ENCODE peak calls at places on chromosome 15, in four cellular contexts. One of them, this sample, is unnamed.

GRCh38 chr15:63971427-63971805 is 74.9 kb downstream of the DAPK2 start:
- DNase-seq in IMR-90: no peak
- DNase-seq in H9: peak
- DNase-seq in H1: no peak
- DNase-seq in this sample: peak

GRCh38 chr15:72368895-72369294 is 6.9 kb downstream of the HEXA start:
- DNase-seq in IMR-90: no peak
- DNase-seq in H9: no peak
- DNase-seq in H1: no peak
- DNase-seq in this sample: no peak

GRCh38 chr15:49876401-49877038 is 242.5 kb downstream of the ATP8B4 start:
- DNase-seq in IMR-90: no peak
- DNase-seq in H1: peak
- DNase-seq in H9: peak
- DNase-seq in this sample: peak

GRCh38 chr15:84962975-84963374 is 18.7 kb upstream of the PDE8A start:
- DNase-seq in IMR-90: no peak
- DNase-seq in H1: no peak
- DNase-seq in H9: no peak
- DNase-seq in this sample: no peak

GRCh38 chr15:45884755-45885445 is 250.1 kb downstream of the SQOR start:
- DNase-seq in H9: no peak
- DNase-seq in IMR-90: no peak
- DNase-seq in H1: no peak
- DNase-seq in this sample: no peak

GRCh38 chr15:89412906-89413411 is 78.3 kb upstream of the POLG start:
- DNase-seq in IMR-90: no peak
- DNase-seq in H1: no peak
- DNase-seq in H9: no peak
- DNase-seq in this sample: no peak

GRCh38 chr15:63502843-63503738 is 1.3 kb upstream of the USP3 start:
- DNase-seq in H9: peak
- DNase-seq in IMR-90: peak
- DNase-seq in H1: no peak
- DNase-seq in this sample: peak

GRCh38 chr15:35958021-35958420 is 412.1 kb upstream of the DPH6 start:
- DNase-seq in IMR-90: peak
- DNase-seq in H9: no peak
- DNase-seq in H1: no peak
- DNase-seq in this sample: no peak

GRCh38 chr15:59997070-59997701 is 6.9 kb upstream of the FOXB1 start:
- DNase-seq in H9: peak
- DNase-seq in H1: peak
- DNase-seq in IMR-90: no peak
- DNase-seq in this sample: peak
- H3K18ac ChIP-seq in H9: peak
- H3K18ac ChIP-seq in H1: peak
- H3K18ac ChIP-seq in IMR-90: no peak
- H3K18ac ChIP-seq in this sample: no peak

DNA sequence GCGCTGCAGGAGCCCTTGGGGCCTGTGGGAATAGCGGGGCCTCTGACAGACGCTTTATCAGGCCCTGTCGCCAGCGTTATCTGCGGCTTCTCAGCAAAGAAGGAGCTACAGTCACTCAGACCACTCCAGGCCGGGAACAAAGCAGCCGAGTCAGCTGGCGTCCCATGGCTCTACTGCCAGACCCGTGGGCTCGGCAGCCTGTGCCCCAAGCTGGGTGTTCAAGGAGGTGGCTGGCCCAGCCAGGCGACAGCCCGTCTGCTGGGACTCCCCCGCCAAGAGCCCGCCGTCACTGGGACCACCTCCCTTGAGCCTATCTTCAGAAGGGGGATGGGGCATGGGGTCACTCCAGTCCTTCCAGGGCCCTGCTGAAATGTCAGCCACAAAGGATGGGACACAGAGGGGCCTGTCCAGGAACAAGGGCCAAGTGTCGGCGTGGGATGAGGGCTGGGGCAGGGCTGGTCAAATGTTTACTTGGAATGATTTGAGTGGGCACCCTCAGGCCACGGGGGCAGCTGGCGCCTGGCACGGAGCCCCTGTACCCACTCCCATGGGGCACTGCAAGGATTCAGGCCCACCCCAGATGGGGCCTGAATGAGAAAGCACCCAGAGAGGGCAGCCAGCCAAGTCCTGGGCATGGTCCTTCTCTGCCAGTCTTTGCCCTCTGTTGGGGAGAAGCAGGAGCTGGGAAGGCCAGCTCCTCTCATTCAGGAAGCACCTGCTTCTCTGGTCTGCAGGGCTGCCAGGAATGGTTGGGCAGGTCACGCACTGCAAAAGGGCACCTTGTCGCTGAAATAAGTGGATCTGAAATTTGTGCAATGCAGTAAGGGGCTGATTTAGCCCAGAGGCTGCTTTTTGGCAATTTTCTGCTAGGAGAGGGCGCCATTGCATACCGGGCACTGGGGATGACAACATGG is 148.3 kb downstream of the SMAD6 start:
- DNase-seq in H9: peak
- DNase-seq in H1: no peak
- DNase-seq in IMR-90: no peak
- DNase-seq in this sample: peak
- H3K23ac ChIP-seq in H9: no peak
- H3K23ac ChIP-seq in H1: no peak
- H3K23ac ChIP-seq in IMR-90: no peak
- H3K23ac ChIP-seq in this sample: no peak

DNA sequence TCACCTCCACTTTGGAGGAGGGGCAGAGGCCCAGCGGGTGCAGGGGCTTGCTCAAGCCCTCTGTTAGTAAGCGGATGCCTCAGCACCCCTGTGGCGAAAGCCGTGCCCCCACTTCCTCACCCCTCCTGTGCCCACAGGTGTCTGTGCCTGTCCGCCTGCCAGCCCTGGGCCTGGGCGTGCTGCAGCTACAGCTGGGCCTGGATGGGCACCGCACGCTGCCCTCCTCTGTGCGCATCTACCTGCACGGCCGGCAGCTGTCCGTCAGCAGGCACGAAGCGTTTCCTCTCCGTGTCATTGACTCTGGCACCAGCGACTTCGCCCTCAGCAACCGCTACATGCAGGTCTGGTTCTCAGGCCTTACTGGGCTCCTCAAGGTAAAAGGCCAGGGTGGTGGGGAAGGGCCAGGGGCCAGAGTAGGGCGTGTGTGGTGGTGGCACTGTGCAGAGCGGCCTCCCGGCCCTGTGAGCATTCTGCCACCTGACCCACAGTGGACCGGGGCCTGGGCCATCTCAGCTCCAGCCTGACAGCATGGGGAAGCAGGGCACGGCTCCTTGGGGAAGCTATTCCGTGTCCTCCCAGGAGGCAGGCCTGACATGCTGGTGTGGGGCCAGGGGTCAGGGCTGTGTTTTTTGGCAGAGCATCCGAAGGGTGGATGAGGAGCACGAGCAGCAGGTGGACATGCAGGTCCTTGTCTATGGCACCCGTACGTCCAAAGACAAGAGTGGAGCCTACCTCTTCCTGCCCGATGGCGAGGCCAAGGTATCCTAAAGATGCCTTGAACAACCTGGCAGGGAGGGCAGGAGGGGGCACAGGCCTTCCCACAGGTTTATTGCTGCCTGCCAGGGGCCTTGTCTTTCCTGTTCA is 9.0 kb downstream of the MAN2A2 start:
- DNase-seq in H9: no peak
- DNase-seq in H1: no peak
- DNase-seq in IMR-90: no peak
- DNase-seq in this sample: no peak
- H4K5ac ChIP-seq in H9: no peak
- H4K5ac ChIP-seq in H1: no peak
- H4K5ac ChIP-seq in IMR-90: no peak
- H4K5ac ChIP-seq in this sample: no peak

GRCh38 chr15:75051161-75051560 is 27.8 kb downstream of the PPCDC start:
- DNase-seq in H9: no peak
- DNase-seq in H1: no peak
- DNase-seq in IMR-90: no peak
- DNase-seq in this sample: no peak

GRCh38 chr15:75045332-75046015 is 22.1 kb downstream of the PPCDC start:
- DNase-seq in IMR-90: no peak
- DNase-seq in H1: no peak
- DNase-seq in H9: no peak
- DNase-seq in this sample: no peak

GRCh38 chr15:75049392-75049791 is 26.0 kb downstream of the PPCDC start:
- DNase-seq in IMR-90: peak
- DNase-seq in H1: no peak
- DNase-seq in H9: no peak
- DNase-seq in this sample: no peak

GRCh38 chr15:75050283-75050682 is 26.9 kb downstream of the PPCDC start:
- DNase-seq in IMR-90: no peak
- DNase-seq in H1: no peak
- DNase-seq in H9: no peak
- DNase-seq in this sample: no peak

GRCh38 chr15:75048394-75048793 is 25.0 kb downstream of the PPCDC start:
- DNase-seq in H9: no peak
- DNase-seq in H1: no peak
- DNase-seq in IMR-90: no peak
- DNase-seq in this sample: no peak
- H3K18ac ChIP-seq in H9: no peak
- H3K18ac ChIP-seq in H1: no peak
- H3K18ac ChIP-seq in IMR-90: no peak
- H3K18ac ChIP-seq in this sample: no peak

GRCh38 chr15:82552861-82553260 is 12.6 kb upstream of the RPS17 start:
- DNase-seq in H1: no peak
- DNase-seq in H9: no peak
- DNase-seq in IMR-90: no peak
- DNase-seq in this sample: no peak
- H3K23ac ChIP-seq in H1: no peak
- H3K23ac ChIP-seq in H9: no peak
- H3K23ac ChIP-seq in IMR-90: no peak
- H3K23ac ChIP-seq in this sample: no peak

GRCh38 chr15:95284933-95285401 is 1045.5 kb upstream of the NR2F2 start:
- DNase-seq in IMR-90: peak
- DNase-seq in H1: no peak
- DNase-seq in H9: no peak
- DNase-seq in this sample: peak
- H4K5ac ChIP-seq in IMR-90: no peak
- H4K5ac ChIP-seq in H1: no peak
- H4K5ac ChIP-seq in H9: no peak
- H4K5ac ChIP-seq in this sample: no peak

GRCh38 chr15:74351639-74352038 is 15.8 kb downstream of the CYP11A1 start:
- DNase-seq in IMR-90: no peak
- DNase-seq in H9: no peak
- DNase-seq in H1: no peak
- DNase-seq in this sample: no peak

GRCh38 chr15:74352393-74352910 is 15.0 kb downstream of the CYP11A1 start:
- DNase-seq in H9: no peak
- DNase-seq in H1: no peak
- DNase-seq in IMR-90: no peak
- DNase-seq in this sample: peak

GRCh38 chr15:74347757-74348250 is 19.6 kb downstream of the CYP11A1 start:
- DNase-seq in H9: no peak
- DNase-seq in H1: no peak
- DNase-seq in IMR-90: no peak
- DNase-seq in this sample: no peak

GRCh38 chr15:74349241-74349766 is 18.1 kb downstream of the CYP11A1 start:
- DNase-seq in IMR-90: no peak
- DNase-seq in H9: no peak
- DNase-seq in H1: no peak
- DNase-seq in this sample: no peak

GRCh38 chr15:74350295-74351275 is 16.9 kb downstream of the CYP11A1 start:
- DNase-seq in H1: no peak
- DNase-seq in H9: no peak
- DNase-seq in IMR-90: no peak
- DNase-seq in this sample: peak
- H3K18ac ChIP-seq in H1: no peak
- H3K18ac ChIP-seq in H9: no peak
- H3K18ac ChIP-seq in IMR-90: no peak
- H3K18ac ChIP-seq in this sample: peak

DNA sequence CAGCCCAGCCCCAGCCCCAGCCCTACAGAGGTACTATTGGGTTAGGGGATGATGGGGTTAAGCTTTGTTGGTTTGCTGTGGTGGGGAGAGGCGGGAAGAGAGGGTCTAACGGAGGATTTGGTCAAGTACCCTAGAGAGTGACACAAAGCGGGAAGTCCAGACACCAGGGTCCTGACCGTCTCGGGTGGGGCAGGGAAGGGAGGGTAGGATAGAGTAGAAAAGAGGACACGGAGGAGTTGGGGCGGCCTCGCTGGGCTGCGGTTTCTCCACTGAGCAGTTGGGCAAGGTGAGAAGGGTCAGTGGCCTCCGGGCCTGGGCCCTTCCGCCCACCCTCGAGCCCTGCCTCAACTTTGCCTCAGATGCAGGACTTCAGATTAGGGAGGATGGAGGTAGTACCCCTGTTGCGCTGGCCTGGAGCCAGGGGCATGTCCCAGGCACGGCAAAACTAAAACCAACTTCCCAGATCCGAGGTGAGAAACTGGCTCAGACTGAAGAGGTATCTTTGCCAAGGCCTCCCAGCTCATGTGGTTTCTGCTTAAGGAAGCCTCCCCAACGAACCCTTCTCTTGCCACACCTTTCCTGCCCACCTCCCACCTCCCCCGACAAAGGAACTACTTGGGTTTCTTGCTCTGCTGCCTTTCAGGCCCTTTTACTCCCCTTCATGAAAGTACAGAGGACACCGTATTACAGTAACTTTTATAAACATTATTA is 551 bp downstream of the PML start:
- DNase-seq in H1: no peak
- DNase-seq in IMR-90: no peak
- DNase-seq in H9: no peak
- DNase-seq in this sample: peak
- H3K23ac ChIP-seq in H1: no peak
- H3K23ac ChIP-seq in IMR-90: peak
- H3K23ac ChIP-seq in H9: no peak
- H3K23ac ChIP-seq in this sample: peak

GRCh38 chr15:51198701-51199253 is 104.1 kb upstream of the TNFAIP8L3 start:
- DNase-seq in H1: no peak
- DNase-seq in IMR-90: no peak
- DNase-seq in H9: no peak
- DNase-seq in this sample: no peak
- H4K5ac ChIP-seq in H1: no peak
- H4K5ac ChIP-seq in IMR-90: no peak
- H4K5ac ChIP-seq in H9: no peak
- H4K5ac ChIP-seq in this sample: no peak

This sample was measured in mesendoderm.